ENCODE peak calls at places on chromosomes 7 and 10, in five cellular contexts. P, E, Y, U and N are unnamed samples.

GRCh38 chr10:121860810-121861209 is 67.0 kb downstream of the ATE1 start:
- DNase-seq in P (no peak), E (no peak), Y (no peak), U (no peak), N (peak; percentile 45)

GRCh38 chr7:50497968-50498367 is 47.8 kb upstream of the FIGNL1 start:
- DNase-seq in P (no peak), E (no peak), Y (no peak), U (no peak), N (no peak)

GRCh38 chr10:89981891-89982290 is 280.5 kb downstream of the KIF20B start:
- DNase-seq in P (no peak), E (no peak), Y (no peak), U (no peak), N (no peak)

GRCh38 chr10:124093076-124093773 is at the start of gene CHST15:
- DNase-seq in P (peak; percentile 69), E (peak; percentile 79), Y (no peak), U (peak; percentile 77), N (peak; percentile 23)

GRCh38 chr10:101683226-101683625 is 11.7 kb downstream of the FBXW4 start:
- DNase-seq in P (no peak), E (no peak), Y (no peak), U (no peak), N (no peak)

GRCh38 chr10:131703941-131704340 is 196.9 kb upstream of the PPP2R2D start:
- DNase-seq in P (no peak), E (peak; percentile 7), Y (no peak), U (no peak), N (no peak)

GRCh38 chr10:119327096-119327745 is 119.8 kb downstream of the GRK5 start:
- DNase-seq in P (no peak), E (no peak), Y (no peak), U (no peak), N (no peak)

GRCh38 chr10:71939861-71940474 is 24.2 kb upstream of the CHST3 start:
- DNase-seq in P (no peak), E (no peak), Y (no peak), U (no peak), N (no peak)

GRCh38 chr7:123656544-123657303 is 1.1 kb downstream of the LMOD2 start:
- DNase-seq in P (no peak), E (no peak), Y (no peak), U (no peak), N (no peak)

GRCh38 chr10:31032515-31033132 is 959 bp upstream of the ZNF438 start:
- DNase-seq in P (no peak), E (no peak), Y (no peak), U (no peak), N (no peak)

GRCh38 chr10:23643396-23643795 is 204.5 kb downstream of the OTUD1 start:
- DNase-seq in P (no peak), E (peak; percentile 14), Y (peak; percentile 95), U (no peak), N (no peak)

GRCh38 chr7:77351539-77352004 is 64.6 kb downstream of the GSAP start:
- DNase-seq in P (no peak), E (no peak), Y (peak; percentile 98), U (no peak), N (no peak)

GRCh38 chr10:116892873-116893685 is 43.8 kb downstream of the ENO4 start:
- DNase-seq in P (no peak), E (no peak), Y (no peak), U (peak; percentile 37), N (no peak)

GRCh38 chr10:86960003-86960862 is 1.8 kb downstream of the SNCG start:
- DNase-seq in P (no peak), E (peak; percentile 84), Y (peak; percentile 62), U (peak; percentile 84), N (no peak)

GRCh38 chr10:109976657-109977056 is 31.1 kb upstream of the ADD3 start:
- DNase-seq in P (no peak), E (no peak), Y (peak; percentile 10), U (no peak), N (no peak)

GRCh38 chr7:101058355-101058754 is 26.9 kb upstream of the TRIM56 start:
- DNase-seq in P (no peak), E (peak; percentile 86), Y (peak; percentile 6), U (peak; percentile 39), N (no peak)

GRCh38 chr7:35906191-35906908 is 105.5 kb downstream of the SEPTIN7 start:
- DNase-seq in P (peak; percentile 77), E (peak; percentile 51), Y (peak; percentile 77), U (peak; percentile 50), N (peak; percentile 87)

GRCh38 chr7:55307123-55307916 is 57.8 kb upstream of the LANCL2 start:
- DNase-seq in P (no peak), E (peak; percentile 46), Y (no peak), U (no peak), N (no peak)

GRCh38 chr7:100629117-100629711 is 12.1 kb downstream of the TFR2 start:
- DNase-seq in P (no peak), E (peak; percentile 82), Y (peak; percentile 17), U (peak; percentile 77), N (no peak)

GRCh38 chr10:122515588-122516231 is 44.8 kb upstream of the DMBT1 start:
- DNase-seq in P (no peak), E (no peak), Y (no peak), U (no peak), N (no peak)

GRCh38 chr7:5423272-5423843 is at the start of gene TNRC18:
- DNase-seq in P (no peak), E (no peak), Y (no peak), U (no peak), N (no peak)

GRCh38 chr10:71975087-71975890 is 11.1 kb downstream of the CHST3 start:
- DNase-seq in P (peak; percentile 84), E (no peak), Y (no peak), U (no peak), N (no peak)

GRCh38 chr10:13651969-13652720 is 65.4 kb downstream of the PRPF18 start:
- DNase-seq in P (no peak), E (no peak), Y (no peak), U (no peak), N (no peak)

GRCh38 chr7:96686305-96686704 is 23.3 kb downstream of the SEM1 start:
- DNase-seq in P (no peak), E (no peak), Y (peak; percentile 47), U (no peak), N (no peak)

GRCh38 chr10:88555190-88555894 is 27.8 kb downstream of the RNLS start:
- DNase-seq in P (no peak), E (no peak), Y (peak; percentile 65), U (no peak), N (no peak)

GRCh38 chr10:121702351-121703320 is 104.4 kb upstream of the FGFR2 start:
- DNase-seq in P (peak; percentile 19), E (no peak), Y (no peak), U (no peak), N (no peak)

GRCh38 chr10:124802313-124802675 is 675 bp downstream of the ABRAXAS2 start:
- DNase-seq in P (no peak), E (no peak), Y (peak; percentile 62), U (no peak), N (no peak)

GRCh38 chr7:22572292-22572691 is 72.3 kb upstream of the STEAP1B start:
- DNase-seq in P (no peak), E (no peak), Y (no peak), U (no peak), N (no peak)